ENCODE peak calls at places on chromosome 10, in four cellular contexts. J is ELF-1, M is activated T-cell treated with anti-CD3 and anti-CD28 coated beads for 24 hours, X is occipital lobe. V is an unnamed sample.
A peak's percentile ranks its signal among the peaks of the same experiment; 100 is the strongest.

GRCh38 chr10:59970396-59971368 is 64.3 kb upstream of the CCDC6 start:
- DNase-seq in J (peak; percentile 10), M (no peak), X (no peak), V (no peak)

GRCh38 chr10:102580230-102580629 is 64.0 kb upstream of the TRIM8 start:
- DNase-seq in J (no peak), M (no peak), X (no peak), V (no peak)

GRCh38 chr10:14681305-14681704 is 93.4 kb downstream of the FAM107B start:
- DNase-seq in J (no peak), M (no peak), X (no peak), V (no peak)

GRCh38 chr10:5861269-5862031 is 28.2 kb downstream of the ANKRD16 start:
- DNase-seq in J (no peak), M (no peak), X (no peak), V (peak; percentile 21)

GRCh38 chr10:9096288-9096687 is 1041.8 kb downstream of the GATA3 start:
- DNase-seq in J (no peak), M (peak; percentile 10), X (no peak), V (no peak)

GRCh38 chr10:132264966-132265877 is 42.5 kb downstream of the STK32C start:
- DNase-seq in J (no peak), M (no peak), X (no peak), V (no peak)

GRCh38 chr10:93211989-93212388 is 138.3 kb downstream of the CYP26A1 start:
- DNase-seq in J (no peak), M (no peak), X (no peak), V (no peak)

GRCh38 chr10:131688304-131688703 is 212.5 kb upstream of the PPP2R2D start:
- DNase-seq in J (no peak), M (no peak), X (no peak), V (no peak)

GRCh38 chr10:95758351-95759025 is 2.5 kb downstream of the ENTPD1 start:
- DNase-seq in J (no peak), M (no peak), X (no peak), V (peak; percentile 8)

GRCh38 chr10:6195376-6195775 is 7.4 kb upstream of the PFKFB3 start:
- DNase-seq in J (no peak), M (no peak), X (no peak), V (no peak)

GRCh38 chr10:114489521-114490310 is 85.4 kb upstream of the AFAP1L2 start:
- DNase-seq in J (peak; percentile 67), M (no peak), X (no peak), V (no peak)

GRCh38 chr10:31945392-31945791 is 16.8 kb upstream of the ARHGAP12 start:
- DNase-seq in J (no peak), M (no peak), X (no peak), V (no peak)

GRCh38 chr10:28873540-28873939 is 196.2 kb downstream of the BAMBI start:
- DNase-seq in J (no peak), M (no peak), X (no peak), V (no peak)

GRCh38 chr10:128047337-128047736 is 78.9 kb downstream of the MKI67 start:
- DNase-seq in J (peak; percentile 91), M (peak; percentile 79), X (no peak), V (peak; percentile 23)

GRCh38 chr10:77315511-77316129 is 322.0 kb downstream of the KCNMA1 start:
- DNase-seq in J (no peak), M (no peak), X (no peak), V (no peak)

GRCh38 chr10:131832056-131832685 is 68.6 kb upstream of the PPP2R2D start:
- DNase-seq in J (no peak), M (no peak), X (no peak), V (no peak)

GRCh38 chr10:93080350-93081046 is 6.8 kb downstream of the CYP26A1 start:
- DNase-seq in J (peak; percentile 75), M (peak; percentile 36), X (peak; percentile 16), V (peak; percentile 75)

GRCh38 chr10:3467052-3467906 is 294.7 kb upstream of the PITRM1 start:
- DNase-seq in J (peak; percentile 83), M (no peak), X (no peak), V (no peak)

GRCh38 chr10:22852712-22853353 is 75.0 kb upstream of the ARMC3 start:
- DNase-seq in J (no peak), M (no peak), X (no peak), V (no peak)

GRCh38 chr10:23994459-23995046 is 214.4 kb upstream of the KIAA1217 start:
- DNase-seq in J (peak; percentile 71), M (peak; percentile 4), X (no peak), V (peak; percentile 52)

GRCh38 chr10:77247076-77247561 is 390.5 kb downstream of the KCNMA1 start:
- DNase-seq in J (peak; percentile 13), M (no peak), X (peak; percentile 40), V (no peak)